ENCODE peak calls at places on chromosomes 2 and 18, in nine cellular contexts. One of them, this sample, is unnamed.

GRCh38 chr18:31244737-31245432 is 73.1 kb upstream of the DSG1 start:
- DNase-seq in CD4-positive, alpha-beta T cell: no peak
- DNase-seq in tibial nerve: no peak
- DNase-seq in fibroblast of lung: peak; percentile 57
- DNase-seq in GM03348: no peak
- DNase-seq in fibroblast of mammary gland: no peak
- DNase-seq in H9: no peak
- DNase-seq in fibroblast of pulmonary artery: no peak
- DNase-seq in A172: no peak
- DNase-seq in this sample: no peak

GRCh38 chr18:64717026-64717425 is 568.1 kb upstream of the LINC00305 start:
- DNase-seq in CD4-positive, alpha-beta T cell: no peak
- DNase-seq in tibial nerve: no peak
- DNase-seq in fibroblast of lung: no peak
- DNase-seq in GM03348: no peak
- DNase-seq in fibroblast of mammary gland: no peak
- DNase-seq in H9: no peak
- DNase-seq in fibroblast of pulmonary artery: no peak
- DNase-seq in A172: peak; percentile 2
- DNase-seq in this sample: no peak

GRCh38 chr2:226970362-226970761 is 134.5 kb downstream of the RHBDD1 start:
- DNase-seq in CD4-positive, alpha-beta T cell: no peak
- DNase-seq in tibial nerve: no peak
- DNase-seq in fibroblast of lung: no peak
- DNase-seq in GM03348: no peak
- DNase-seq in fibroblast of mammary gland: no peak
- DNase-seq in H9: no peak
- DNase-seq in fibroblast of pulmonary artery: no peak
- DNase-seq in A172: no peak
- DNase-seq in this sample: no peak

GRCh38 chr2:112768432-112768831 is 4.0 kb upstream of the CKAP2L start:
- DNase-seq in CD4-positive, alpha-beta T cell: no peak
- DNase-seq in tibial nerve: no peak
- DNase-seq in fibroblast of lung: no peak
- DNase-seq in GM03348: no peak
- DNase-seq in fibroblast of mammary gland: peak; percentile 63
- DNase-seq in H9: no peak
- DNase-seq in fibroblast of pulmonary artery: peak; percentile 45
- DNase-seq in A172: peak; percentile 26
- DNase-seq in this sample: no peak

GRCh38 chr2:240825476-240825875 is 5.5 kb upstream of the KIF1A start:
- DNase-seq in CD4-positive, alpha-beta T cell: no peak
- DNase-seq in tibial nerve: no peak
- DNase-seq in fibroblast of lung: no peak
- DNase-seq in GM03348: no peak
- DNase-seq in fibroblast of mammary gland: no peak
- DNase-seq in H9: no peak
- DNase-seq in fibroblast of pulmonary artery: no peak
- DNase-seq in A172: no peak
- DNase-seq in this sample: no peak

GRCh38 chr2:159090514-159091201 is 122.2 kb downstream of the TANC1 start:
- DNase-seq in CD4-positive, alpha-beta T cell: no peak
- DNase-seq in tibial nerve: no peak
- DNase-seq in fibroblast of lung: peak; percentile 78
- DNase-seq in GM03348: peak; percentile 45
- DNase-seq in fibroblast of mammary gland: peak; percentile 39
- DNase-seq in H9: no peak
- DNase-seq in fibroblast of pulmonary artery: peak; percentile 51
- DNase-seq in A172: peak; percentile 87
- DNase-seq in this sample: no peak

GRCh38 chr2:83944174-83944573 is 514.9 kb downstream of the SUCLG1 start:
- DNase-seq in CD4-positive, alpha-beta T cell: no peak
- DNase-seq in tibial nerve: no peak
- DNase-seq in fibroblast of lung: no peak
- DNase-seq in GM03348: no peak
- DNase-seq in fibroblast of mammary gland: no peak
- DNase-seq in H9: no peak
- DNase-seq in fibroblast of pulmonary artery: no peak
- DNase-seq in A172: no peak
- DNase-seq in this sample: no peak

GRCh38 chr2:238504181-238504711 is 77.5 kb downstream of the ASB1 start:
- DNase-seq in CD4-positive, alpha-beta T cell: no peak
- DNase-seq in tibial nerve: no peak
- DNase-seq in fibroblast of lung: no peak
- DNase-seq in GM03348: no peak
- DNase-seq in fibroblast of mammary gland: no peak
- DNase-seq in H9: peak; percentile 18
- DNase-seq in fibroblast of pulmonary artery: no peak
- DNase-seq in A172: no peak
- DNase-seq in this sample: no peak

GRCh38 chr18:9575558-9575957 is 38.8 kb downstream of the PPP4R1 start:
- DNase-seq in CD4-positive, alpha-beta T cell: no peak
- DNase-seq in tibial nerve: peak; percentile 94
- DNase-seq in fibroblast of lung: peak; percentile 92
- DNase-seq in GM03348: no peak
- DNase-seq in fibroblast of mammary gland: peak; percentile 97
- DNase-seq in H9: peak; percentile 49
- DNase-seq in fibroblast of pulmonary artery: peak; percentile 99
- DNase-seq in A172: peak; percentile 89
- DNase-seq in this sample: peak; percentile 92

GRCh38 chr2:2233171-2233826 is 97.8 kb downstream of the MYT1L start:
- DNase-seq in CD4-positive, alpha-beta T cell: no peak
- DNase-seq in tibial nerve: no peak
- DNase-seq in fibroblast of lung: no peak
- DNase-seq in GM03348: no peak
- DNase-seq in fibroblast of mammary gland: no peak
- DNase-seq in H9: no peak
- DNase-seq in fibroblast of pulmonary artery: no peak
- DNase-seq in A172: peak; percentile 38
- DNase-seq in this sample: no peak

GRCh38 chr2:97748397-97748796 is 35.0 kb downstream of the ZAP70 start:
- DNase-seq in CD4-positive, alpha-beta T cell: peak; percentile 53
- DNase-seq in tibial nerve: no peak
- DNase-seq in fibroblast of lung: no peak
- DNase-seq in GM03348: peak; percentile 29
- DNase-seq in fibroblast of mammary gland: peak; percentile 14
- DNase-seq in H9: peak; percentile 91
- DNase-seq in fibroblast of pulmonary artery: peak; percentile 16
- DNase-seq in A172: peak; percentile 23
- DNase-seq in this sample: peak; percentile 49

GRCh38 chr2:2184549-2185249 is 146.4 kb downstream of the MYT1L start:
- DNase-seq in CD4-positive, alpha-beta T cell: no peak
- DNase-seq in tibial nerve: no peak
- DNase-seq in fibroblast of lung: no peak
- DNase-seq in GM03348: no peak
- DNase-seq in fibroblast of mammary gland: no peak
- DNase-seq in H9: no peak
- DNase-seq in fibroblast of pulmonary artery: no peak
- DNase-seq in A172: peak; percentile 5
- DNase-seq in this sample: no peak

GRCh38 chr2:17319090-17319489 is 199.2 kb downstream of the RAD51AP2 start:
- DNase-seq in CD4-positive, alpha-beta T cell: no peak
- DNase-seq in tibial nerve: no peak
- DNase-seq in fibroblast of lung: no peak
- DNase-seq in GM03348: no peak
- DNase-seq in fibroblast of mammary gland: no peak
- DNase-seq in H9: no peak
- DNase-seq in fibroblast of pulmonary artery: no peak
- DNase-seq in A172: no peak
- DNase-seq in this sample: no peak

GRCh38 chr2:163207706-163208370 is 369.3 kb upstream of the KCNH7 start:
- DNase-seq in CD4-positive, alpha-beta T cell: no peak
- DNase-seq in tibial nerve: no peak
- DNase-seq in fibroblast of lung: no peak
- DNase-seq in GM03348: no peak
- DNase-seq in fibroblast of mammary gland: no peak
- DNase-seq in H9: no peak
- DNase-seq in fibroblast of pulmonary artery: no peak
- DNase-seq in A172: no peak
- DNase-seq in this sample: no peak

GRCh38 chr2:235889302-235889630 is 278.9 kb downstream of the GBX2 start:
- DNase-seq in CD4-positive, alpha-beta T cell: no peak
- DNase-seq in tibial nerve: no peak
- DNase-seq in fibroblast of lung: no peak
- DNase-seq in GM03348: no peak
- DNase-seq in fibroblast of mammary gland: no peak
- DNase-seq in H9: no peak
- DNase-seq in fibroblast of pulmonary artery: no peak
- DNase-seq in A172: no peak
- DNase-seq in this sample: no peak

GRCh38 chr2:10084956-10085851 is 5.0 kb upstream of the CYS1 start:
- DNase-seq in CD4-positive, alpha-beta T cell: no peak
- DNase-seq in tibial nerve: no peak
- DNase-seq in fibroblast of lung: no peak
- DNase-seq in GM03348: no peak
- DNase-seq in fibroblast of mammary gland: no peak
- DNase-seq in H9: no peak
- DNase-seq in fibroblast of pulmonary artery: no peak
- DNase-seq in A172: no peak
- DNase-seq in this sample: no peak

GRCh38 chr2:98463551-98463971 is 18.9 kb downstream of the INPP4A start:
- DNase-seq in CD4-positive, alpha-beta T cell: no peak
- DNase-seq in tibial nerve: no peak
- DNase-seq in fibroblast of lung: no peak
- DNase-seq in GM03348: no peak
- DNase-seq in fibroblast of mammary gland: no peak
- DNase-seq in H9: peak; percentile 68
- DNase-seq in fibroblast of pulmonary artery: no peak
- DNase-seq in A172: no peak
- DNase-seq in this sample: no peak

GRCh38 chr2:28088970-28089369 is 198.4 kb downstream of the BABAM2 start:
- DNase-seq in CD4-positive, alpha-beta T cell: no peak
- DNase-seq in tibial nerve: no peak
- DNase-seq in fibroblast of lung: peak; percentile 84
- DNase-seq in GM03348: peak; percentile 50
- DNase-seq in fibroblast of mammary gland: peak; percentile 63
- DNase-seq in H9: no peak
- DNase-seq in fibroblast of pulmonary artery: peak; percentile 44
- DNase-seq in A172: no peak
- DNase-seq in this sample: no peak

GRCh38 chr2:30666307-30666874 is 140.9 kb downstream of the CAPN13 start:
- DNase-seq in CD4-positive, alpha-beta T cell: no peak
- DNase-seq in tibial nerve: no peak
- DNase-seq in fibroblast of lung: peak; percentile 98
- DNase-seq in GM03348: peak; percentile 46
- DNase-seq in fibroblast of mammary gland: peak; percentile 99
- DNase-seq in H9: peak; percentile 21
- DNase-seq in fibroblast of pulmonary artery: peak; percentile 96
- DNase-seq in A172: peak; percentile 99
- DNase-seq in this sample: no peak

GRCh38 chr2:75523313-75524275 is 37.1 kb downstream of the EVA1A start:
- DNase-seq in CD4-positive, alpha-beta T cell: no peak
- DNase-seq in tibial nerve: no peak
- DNase-seq in fibroblast of lung: peak; percentile 93
- DNase-seq in GM03348: peak; percentile 30
- DNase-seq in fibroblast of mammary gland: peak; percentile 78
- DNase-seq in H9: no peak
- DNase-seq in fibroblast of pulmonary artery: peak; percentile 56
- DNase-seq in A172: peak; percentile 98
- DNase-seq in this sample: no peak

GRCh38 chr18:9894454-9895068 is 8.8 kb downstream of the TXNDC2 start:
- DNase-seq in CD4-positive, alpha-beta T cell: no peak
- DNase-seq in tibial nerve: no peak
- DNase-seq in fibroblast of lung: no peak
- DNase-seq in GM03348: no peak
- DNase-seq in fibroblast of mammary gland: no peak
- DNase-seq in H9: no peak
- DNase-seq in fibroblast of pulmonary artery: no peak
- DNase-seq in A172: no peak
- DNase-seq in this sample: no peak

GRCh38 chr18:29034113-29034856 is 857.4 kb upstream of the CDH2 start:
- DNase-seq in CD4-positive, alpha-beta T cell: no peak
- DNase-seq in tibial nerve: no peak
- DNase-seq in fibroblast of lung: peak; percentile 29
- DNase-seq in GM03348: no peak
- DNase-seq in fibroblast of mammary gland: peak; percentile 16
- DNase-seq in H9: no peak
- DNase-seq in fibroblast of pulmonary artery: peak; percentile 39
- DNase-seq in A172: no peak
- DNase-seq in this sample: no peak

GRCh38 chr18:62437520-62438329 is 85.1 kb upstream of the ZCCHC2 start:
- DNase-seq in CD4-positive, alpha-beta T cell: no peak
- DNase-seq in tibial nerve: peak; percentile 34
- DNase-seq in fibroblast of lung: no peak
- DNase-seq in GM03348: peak; percentile 40
- DNase-seq in fibroblast of mammary gland: peak; percentile 56
- DNase-seq in H9: no peak
- DNase-seq in fibroblast of pulmonary artery: no peak
- DNase-seq in A172: no peak
- DNase-seq in this sample: no peak

GRCh38 chr2:74551530-74551929 is 2.2 kb downstream of the LOXL3 start:
- DNase-seq in CD4-positive, alpha-beta T cell: no peak
- DNase-seq in tibial nerve: no peak
- DNase-seq in fibroblast of lung: no peak
- DNase-seq in GM03348: no peak
- DNase-seq in fibroblast of mammary gland: no peak
- DNase-seq in H9: no peak
- DNase-seq in fibroblast of pulmonary artery: no peak
- DNase-seq in A172: no peak
- DNase-seq in this sample: no peak

GRCh38 chr18:43010611-43011010 is 104.9 kb downstream of the RIT2 start:
- DNase-seq in CD4-positive, alpha-beta T cell: no peak
- DNase-seq in tibial nerve: no peak
- DNase-seq in fibroblast of lung: peak; percentile 49
- DNase-seq in GM03348: no peak
- DNase-seq in fibroblast of mammary gland: no peak
- DNase-seq in H9: no peak
- DNase-seq in fibroblast of pulmonary artery: peak; percentile 11
- DNase-seq in A172: no peak
- DNase-seq in this sample: no peak

This sample was measured in heart right ventricle.